ENCODE peak calls at places on chromosomes 4 and X, in seven cellular contexts. W is Peyer's patch, U is natural killer cell, E is BJ, T is left lung, X is fibroblast of villous mesenchyme, Y is AG04449. Q is an unnamed sample.

GRCh38 chr4:57023104-57023503 is 44.4 kb downstream of the POLR2B start:
- DNase-seq in T (no peak), U (no peak), Y (peak), E (peak), X (peak), W (no peak), Q (no peak)

GRCh38 chrX:48086119-48086518 is 14.7 kb upstream of the ZNF630 start:
- DNase-seq in U (no peak), X (no peak), W (no peak), T (no peak), E (no peak), Y (no peak), Q (no peak)

GRCh38 chr4:11495291-11495690 is 66.6 kb upstream of the HS3ST1 start:
- DNase-seq in T (no peak), X (peak), Y (no peak), E (no peak), W (no peak), U (no peak), Q (no peak)

GRCh38 chrX:119935215-119935893 is 8.2 kb downstream of the NKAP start:
- DNase-seq in Y (no peak), U (no peak), W (no peak), X (no peak), E (no peak), T (no peak), Q (no peak)

GRCh38 chr4:35358001-35358584 is 886.2 kb downstream of the ARAP2 start:
- DNase-seq in X (peak), Y (no peak), T (no peak), E (no peak), U (no peak), W (no peak), Q (no peak)

GRCh38 chr4:81412941-81413488 is 58.7 kb downstream of the RASGEF1B start:
- DNase-seq in T (no peak), U (no peak), W (no peak), Y (no peak), E (no peak), X (no peak), Q (no peak)

GRCh38 chr4:61200195-61200990 is at the start of gene ADGRL3:
- DNase-seq in U (no peak), T (peak), E (no peak), X (peak), Y (no peak), W (peak), Q (peak)

GRCh38 chrX:56343231-56343630 is 111.1 kb downstream of the KLF8 start:
- DNase-seq in E (no peak), W (no peak), Y (no peak), X (no peak), U (no peak), T (peak), Q (no peak)

GRCh38 chrX:119999087-119999634 is 55.6 kb upstream of the NKAP start:
- DNase-seq in E (no peak), Y (no peak), W (no peak), X (no peak), T (no peak), U (no peak), Q (no peak)

GRCh38 chr4:128031756-128032384 is 29.2 kb upstream of the LARP1B start:
- DNase-seq in W (no peak), E (no peak), T (no peak), Y (no peak), X (no peak), U (no peak), Q (no peak)

GRCh38 chr4:120731561-120731960 is 191.0 kb downstream of the PRDM5 start:
- DNase-seq in E (no peak), Y (no peak), U (no peak), T (no peak), X (no peak), W (no peak), Q (no peak)

GRCh38 chrX:80648023-80648422 is 161.7 kb downstream of the BRWD3 start:
- DNase-seq in T (no peak), E (no peak), W (no peak), X (peak), Y (no peak), U (no peak), Q (no peak)

GRCh38 chr4:5722328-5722727 is 11.3 kb downstream of the EVC start:
- DNase-seq in W (no peak), E (no peak), T (no peak), X (peak), U (no peak), Y (no peak), Q (no peak)

DNA sequence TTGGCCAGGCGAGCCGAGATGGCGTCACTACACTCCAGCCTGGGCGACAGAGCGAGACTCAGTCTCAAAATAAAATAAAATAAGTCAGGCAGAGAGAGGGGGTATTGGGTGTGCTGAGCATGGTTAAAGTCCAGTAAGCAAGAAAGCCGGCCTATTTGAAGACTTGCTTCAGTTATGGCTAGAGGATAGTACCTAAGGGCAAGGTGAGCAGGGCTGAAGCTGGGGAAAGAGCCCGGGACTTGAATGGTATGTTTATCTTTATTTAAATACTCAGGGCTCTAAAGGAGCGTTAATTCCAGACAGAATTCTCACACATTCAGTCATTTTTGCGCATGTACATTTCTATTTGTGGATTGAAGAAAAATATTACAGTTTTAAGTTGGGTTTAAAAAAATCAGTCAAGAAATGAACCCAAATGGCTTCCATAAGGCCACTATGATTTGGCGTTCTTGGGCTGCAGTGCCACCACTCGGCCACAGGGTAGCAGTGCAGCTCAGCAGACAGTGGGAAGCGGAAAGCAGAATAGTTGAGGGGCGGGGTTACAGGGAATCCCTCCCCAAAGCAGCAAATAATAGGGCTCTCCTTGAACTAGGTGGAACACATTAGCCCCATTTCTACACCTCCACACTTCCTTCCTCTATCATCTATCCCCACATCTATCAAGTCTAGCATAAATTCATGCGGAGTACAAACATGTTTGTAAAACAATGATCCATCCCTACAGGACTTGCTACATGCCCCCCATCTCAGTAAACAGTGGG is 37.2 kb upstream of the SH3D19 start:
- DNase-seq in W (peak), X (peak), T (peak), U (peak), Y (peak), E (peak), Q (peak)
- TF ChIP-seq CTCF in W (peak), X (peak), T (peak), U (peak), Y (peak), E (peak), Q (peak)

GRCh38 chr4:94334962-94335361 is 7.7 kb downstream of the HPGDS start:
- DNase-seq in E (no peak), X (peak), U (no peak), T (no peak), W (no peak), Y (no peak), Q (no peak)

GRCh38 chr4:94329933-94330332 is 12.7 kb downstream of the HPGDS start:
- DNase-seq in X (no peak), W (no peak), Y (no peak), T (no peak), E (no peak), U (no peak), Q (no peak)

GRCh38 chr4:94333864-94334263 is 8.8 kb downstream of the HPGDS start:
- DNase-seq in W (no peak), U (no peak), T (no peak), X (no peak), Y (no peak), E (no peak), Q (no peak)

GRCh38 chr4:94334519-94334918 is 8.1 kb downstream of the HPGDS start:
- DNase-seq in X (no peak), E (no peak), W (no peak), Y (no peak), T (no peak), U (no peak), Q (no peak)

GRCh38 chr4:94332983-94333590 is 9.5 kb downstream of the HPGDS start:
- DNase-seq in W (no peak), T (no peak), X (peak), E (no peak), Y (no peak), U (no peak), Q (no peak)
- TF ChIP-seq CTCF in W (no peak), T (no peak), X (peak), E (peak), Y (peak), U (no peak), Q (peak)

GRCh38 chr4:114384629-114385028 is 214.0 kb upstream of the UGT8 start:
- DNase-seq in X (peak), Y (no peak), U (no peak), E (no peak), T (no peak), W (no peak), Q (no peak)
- TF ChIP-seq CTCF in X (peak), Y (peak), U (no peak), E (peak), T (peak), W (peak), Q (peak)

GRCh38 chrX:113260474-113260873 is 419.8 kb upstream of the AMOT start:
- DNase-seq in W (no peak), E (no peak), X (peak), U (no peak), T (no peak), Y (no peak), Q (no peak)
- TF ChIP-seq CTCF in W (no peak), E (no peak), X (peak), U (no peak), T (no peak), Y (no peak), Q (peak)

Q was measured in progenitor cell of endocrine pancreas.